ENCODE peak calls at places on chromosomes 6 and 20, in six cellular contexts. H, B, T, W, G and X are unnamed samples.

GRCh38 chr20:32543570-32544259 is 41.4 kb downstream of the NOL4L start:
- DNase-seq in G (no peak), B (no peak), H (no peak), T (no peak), W (no peak), X (no peak)

GRCh38 chr6:152341596-152341995 is 295.6 kb downstream of the SYNE1 start:
- DNase-seq in G (no peak), W (no peak), H (no peak), B (no peak), T (no peak), X (no peak)

GRCh38 chr20:4449977-4450715 is 271.6 kb upstream of the PRND start:
- DNase-seq in T (peak; percentile 34), W (no peak), G (no peak), B (no peak), H (no peak), X (no peak)

GRCh38 chr6:79467716-79468115 is 69.5 kb downstream of the LCA5 start:
- DNase-seq in H (no peak), G (no peak), W (peak; percentile 18), B (no peak), T (peak; percentile 9), X (no peak)

GRCh38 chr6:153312633-153313032 is 181.6 kb upstream of the RGS17 start:
- DNase-seq in B (no peak), T (peak; percentile 22), H (peak; percentile 32), G (peak; percentile 16), W (peak; percentile 82), X (peak; percentile 57)

GRCh38 chr6:143286280-143286795 is 164.2 kb downstream of the ADAT2 start:
- DNase-seq in G (no peak), H (no peak), W (no peak), T (peak; percentile 80), B (no peak), X (no peak)

GRCh38 chr6:155026366-155027045 is 31.4 kb downstream of the TIAM2 start:
- DNase-seq in G (no peak), H (peak; percentile 42), B (no peak), T (peak; percentile 85), W (peak; percentile 70), X (no peak)

GRCh38 chr20:16279320-16279719 is 293.9 kb downstream of the KIF16B start:
- DNase-seq in G (no peak), H (no peak), B (no peak), T (no peak), W (no peak), X (no peak)

GRCh38 chr6:110053395-110054240 is 75.5 kb downstream of the GPR6 start:
- DNase-seq in B (no peak), H (peak; percentile 13), W (no peak), T (peak; percentile 77), G (peak; percentile 12), X (no peak)

GRCh38 chr20:22653641-22654040 is 69.3 kb upstream of the FOXA2 start:
- DNase-seq in B (no peak), W (no peak), T (no peak), H (no peak), G (no peak), X (no peak)

GRCh38 chr20:57130160-57130772 is 136.2 kb downstream of the BMP7 start:
- DNase-seq in H (no peak), W (no peak), T (no peak), G (no peak), B (no peak), X (no peak)

GRCh38 chr6:155985660-155986138 is 530.1 kb upstream of the NOX3 start:
- DNase-seq in B (no peak), G (no peak), T (no peak), W (no peak), H (peak; percentile 7), X (no peak)

GRCh38 chr20:22341508-22341907 is 242.9 kb downstream of the FOXA2 start:
- DNase-seq in H (no peak), W (no peak), G (no peak), B (no peak), T (no peak), X (no peak)

GRCh38 chr6:100167585-100167984 is 173.6 kb upstream of the MCHR2 start:
- DNase-seq in W (no peak), G (no peak), T (no peak), H (no peak), B (no peak), X (no peak)

GRCh38 chr6:158672726-158673125 is 22.9 kb downstream of the SYTL3 start:
- DNase-seq in H (no peak), T (no peak), W (no peak), G (no peak), B (no peak), X (no peak)

GRCh38 chr6:110181131-110182027 is 1.2 kb downstream of the CDC40 start:
- DNase-seq in H (no peak), T (peak; percentile 12), G (no peak), W (no peak), B (no peak), X (no peak)

GRCh38 chr6:118387921-118388701 is 160.0 kb upstream of the PLN start:
- DNase-seq in B (no peak), T (peak; percentile 80), G (no peak), W (no peak), H (no peak), X (no peak)

GRCh38 chr6:27726620-27727023 is 185.6 kb downstream of the OR2B2 start:
- DNase-seq in B (no peak), W (no peak), H (no peak), G (no peak), T (no peak), X (no peak)

GRCh38 chr6:100078509-100078908 is 84.5 kb upstream of the MCHR2 start:
- DNase-seq in H (no peak), T (peak; percentile 27), G (no peak), W (peak; percentile 29), B (no peak), X (no peak)

GRCh38 chr6:31829633-31830492 is 2.3 kb downstream of the HSPA1B start:
- DNase-seq in H (no peak), W (peak; percentile 38), G (no peak), T (peak; percentile 75), B (peak; percentile 78), X (no peak)

GRCh38 chr6:163599136-163599535 is 184.6 kb downstream of the QKI start:
- DNase-seq in B (no peak), H (no peak), W (no peak), T (no peak), G (no peak), X (no peak)

GRCh38 chr6:68473433-68474210 is 161.5 kb upstream of the ADGRB3 start:
- DNase-seq in W (peak; percentile 82), H (peak; percentile 20), T (no peak), B (no peak), G (no peak), X (no peak)

GRCh38 chr6:157020398-157021266 is 243.5 kb downstream of the ARID1B start:
- DNase-seq in H (no peak), G (peak; percentile 29), T (peak; percentile 65), W (no peak), B (no peak), X (peak; percentile 62)

GRCh38 chr6:8219352-8219943 is 117.1 kb upstream of the EEF1E1 start:
- DNase-seq in G (peak; percentile 4), H (no peak), B (no peak), W (peak; percentile 42), T (peak; percentile 77), X (no peak)

GRCh38 chr6:157912326-157912725 is 69.3 kb upstream of the SYNJ2 start:
- DNase-seq in B (no peak), G (no peak), T (peak; percentile 89), W (no peak), H (no peak), X (no peak)

GRCh38 chr6:107830060-107830459 is 5.9 kb upstream of the SCML4 start:
- DNase-seq in H (no peak), B (no peak), T (no peak), W (no peak), G (no peak), X (no peak)

GRCh38 chr6:158092806-158093205 is 75.3 kb downstream of the SERAC1 start:
- DNase-seq in W (no peak), T (no peak), G (no peak), H (no peak), B (no peak), X (no peak)

GRCh38 chr6:124480021-124480430 is 482.2 kb upstream of the RNF217 start:
- DNase-seq in G (no peak), B (no peak), T (no peak), W (no peak), H (no peak), X (no peak)

GRCh38 chr20:25147716-25148115 is 47.8 kb upstream of the ENTPD6 start:
- DNase-seq in G (no peak), B (no peak), T (no peak), H (no peak), W (no peak), X (no peak)

GRCh38 chr6:34462561-34462971 is 3.3 kb upstream of the PACSIN1 start:
- DNase-seq in H (no peak), W (peak; percentile 59), T (peak; percentile 10), G (no peak), B (peak; percentile 48), X (peak; percentile 54)

GRCh38 chr6:67615796-67616195 is 1019.3 kb upstream of the ADGRB3 start:
- DNase-seq in W (no peak), B (no peak), G (no peak), T (peak; percentile 37), H (no peak), X (no peak)

GRCh38 chr6:149857541-149857940 is 6.6 kb downstream of the LRP11 start:
- DNase-seq in W (no peak), T (no peak), G (no peak), H (no peak), B (no peak), X (no peak)
- TF ChIP-seq CTCF in W (no peak), T (no peak), G (no peak), H (no peak), B (no peak), X (no peak)

GRCh38 chr6:165245716-165246115 is 63.7 kb downstream of the C6orf118 start:
- DNase-seq in G (no peak), W (no peak), H (no peak), T (peak; percentile 8), B (no peak), X (no peak)
- TF ChIP-seq CTCF in G (no peak), W (no peak), H (no peak), T (no peak), B (no peak), X (no peak)

GRCh38 chr6:44307217-44307616 is 5.9 kb downstream of the AARS2 start:
- DNase-seq in T (no peak), W (no peak), B (no peak), G (no peak), H (no peak), X (no peak)
- TF ChIP-seq CTCF in T (no peak), W (no peak), B (no peak), G (no peak), H (no peak), X (no peak)

GRCh38 chr20:1800777-1801176 is 94.4 kb upstream of the SIRPA start:
- DNase-seq in B (no peak), H (no peak), T (peak; percentile 68), W (no peak), G (no peak), X (no peak)
- TF ChIP-seq CTCF in B (peak; percentile 52), H (peak; percentile 51), T (peak; percentile 62), W (peak; percentile 28), G (no peak), X (peak; percentile 37)